ENCODE peak calls at places on chromosomes 3 and 15, in eight cellular contexts. R, T, N, W, F, E, G and I are unnamed samples.

GRCh38 chr15:62559049-62559733 is 394.1 kb upstream of the C2CD4B start:
- DNase-seq in R (no peak), T (peak), N (no peak), W (no peak), F (no peak), E (no peak), G (no peak), I (no peak)

GRCh38 chr3:184338538-184338945 is 1.1 kb downstream of the FAM131A start:
- DNase-seq in R (no peak), T (peak), N (no peak), W (no peak), F (peak), E (no peak), G (peak), I (no peak)

GRCh38 chr3:106819445-106819844 is 557.8 kb upstream of the CCDC54 start:
- DNase-seq in R (no peak), T (no peak), N (no peak), W (no peak), F (no peak), E (no peak), G (peak), I (no peak)

GRCh38 chr15:25830844-25831443 is 32.2 kb downstream of the ATP10A start:
- DNase-seq in R (peak), T (peak), N (no peak), W (peak), F (no peak), E (no peak), G (no peak), I (no peak)

GRCh38 chr3:50930371-50931208 is 255.9 kb downstream of the DOCK3 start:
- DNase-seq in R (no peak), T (no peak), N (no peak), W (no peak), F (no peak), E (no peak), G (no peak), I (no peak)

GRCh38 chr3:124730920-124731297 is 657 bp downstream of the UMPS start:
- DNase-seq in R (no peak), T (no peak), N (no peak), W (no peak), F (no peak), E (no peak), G (no peak), I (no peak)

GRCh38 chr3:4138150-4138783 is 164.9 kb upstream of the SETMAR start:
- DNase-seq in R (no peak), T (no peak), N (no peak), W (no peak), F (no peak), E (no peak), G (no peak), I (no peak)

GRCh38 chr3:52842424-52842823 is 7.6 kb upstream of the MUSTN1 start:
- DNase-seq in R (no peak), T (no peak), N (no peak), W (no peak), F (no peak), E (no peak), G (no peak), I (no peak)

GRCh38 chr15:41503669-41504010 is 10.0 kb downstream of the ITPKA start:
- DNase-seq in R (no peak), T (no peak), N (no peak), W (no peak), F (no peak), E (no peak), G (no peak), I (no peak)

GRCh38 chr3:115720988-115721387 is 97.7 kb downstream of the GAP43 start:
- DNase-seq in R (no peak), T (no peak), N (no peak), W (no peak), F (no peak), E (no peak), G (no peak), I (no peak)

GRCh38 chr3:52527732-52528595 is 5.7 kb downstream of the NT5DC2 start:
- DNase-seq in R (no peak), T (peak), N (no peak), W (no peak), F (no peak), E (no peak), G (no peak), I (no peak)

GRCh38 chr3:112650472-112650871 is 9.5 kb upstream of the CCDC80 start:
- DNase-seq in R (no peak), T (no peak), N (no peak), W (no peak), F (no peak), E (no peak), G (no peak), I (no peak)

GRCh38 chr3:126878664-126879063 is 104.3 kb upstream of the PLXNA1 start:
- DNase-seq in R (no peak), T (no peak), N (no peak), W (no peak), F (no peak), E (no peak), G (no peak), I (no peak)

GRCh38 chr15:66401130-66402021 is 14.7 kb downstream of the MAP2K1 start:
- DNase-seq in R (no peak), T (no peak), N (no peak), W (no peak), F (no peak), E (no peak), G (no peak), I (no peak)

GRCh38 chr3:31064021-31064420 is 169.6 kb upstream of the GADL1 start:
- DNase-seq in R (no peak), T (no peak), N (no peak), W (no peak), F (no peak), E (no peak), G (no peak), I (no peak)